ENCODE peak calls at places on chromosome X, in four cellular contexts. X, Q, L and Z are unnamed samples.

GRCh38 chrX:64229145-64229544 is 1.3 kb downstream of the ASB12 start:
- DNase-seq in Q (no peak), L (no peak), X (no peak), Z (no peak)

GRCh38 chrX:3576886-3577516 is 136.4 kb downstream of the PRKX start:
- DNase-seq in X (no peak), L (no peak), Q (no peak), Z (no peak)

GRCh38 chrX:48824066-48824465 is 2.2 kb upstream of the ERAS start:
- DNase-seq in Q (no peak), X (no peak), L (no peak), Z (no peak)

GRCh38 chrX:152276277-152276676 is 137.9 kb upstream of the MAGEA10 start:
- DNase-seq in X (no peak), L (no peak), Q (no peak), Z (no peak)

GRCh38 chrX:68556036-68556435 is 57.2 kb downstream of the YIPF6 start:
- DNase-seq in X (no peak), Q (no peak), L (no peak), Z (no peak)

GRCh38 chrX:55839480-55839879 is 121.9 kb downstream of the RRAGB start:
- DNase-seq in Q (no peak), L (no peak), X (peak), Z (no peak)

GRCh38 chrX:48468247-48468671 is 1.8 kb downstream of the SLC38A5 start:
- DNase-seq in L (no peak), X (peak), Q (peak), Z (no peak)

GRCh38 chrX:134670241-134670811 is 12.1 kb upstream of the PLAC1 start:
- DNase-seq in L (no peak), X (no peak), Q (no peak), Z (no peak)

GRCh38 chrX:71492086-71493065 is 40.5 kb upstream of the OGT start:
- DNase-seq in X (no peak), Q (peak), L (peak), Z (no peak)

GRCh38 chrX:124518888-124519287 is 172.5 kb downstream of the SH2D1A start:
- DNase-seq in Q (no peak), L (no peak), X (no peak), Z (no peak)

GRCh38 chrX:93580634-93581033 is 92.7 kb downstream of the NAP1L3 start:
- DNase-seq in L (no peak), X (no peak), Q (no peak), Z (no peak)

GRCh38 chrX:93649381-93649780 is 24.0 kb downstream of the NAP1L3 start:
- DNase-seq in X (no peak), Q (no peak), L (no peak), Z (no peak)

GRCh38 chrX:46263494-46263893 is 281.7 kb downstream of the ZNF674 start:
- DNase-seq in X (no peak), L (no peak), Q (no peak), Z (no peak)

GRCh38 chrX:1592863-1593201 is 1.4 kb downstream of the AKAP17A start:
- DNase-seq in L (no peak), X (no peak), Q (no peak), Z (no peak)

GRCh38 chrX:2500091-2500680 is 590 bp downstream of the DHRSX start:
- DNase-seq in X (peak), L (peak), Q (peak), Z (no peak)

GRCh38 chrX:70479197-70479969 is 34.7 kb downstream of the DLG3 start:
- DNase-seq in X (no peak), L (no peak), Q (no peak), Z (no peak)

GRCh38 chrX:38347136-38347535 is 5.3 kb upstream of the OTC start:
- DNase-seq in Q (no peak), X (no peak), L (no peak), Z (no peak)

GRCh38 chrX:17527135-17527701 is 152.2 kb downstream of the NHS start:
- DNase-seq in X (no peak), L (no peak), Q (no peak), Z (no peak)

GRCh38 chrX:31323658-31324057 is 251.8 kb upstream of the FTHL17 start:
- DNase-seq in X (no peak), Q (no peak), L (no peak), Z (no peak)

GRCh38 chrX:107429090-107429489 is 20.4 kb upstream of the FRMPD3 start:
- DNase-seq in X (peak), L (no peak), Q (no peak), Z (no peak)
- TF ChIP-seq CTCF in X (peak), L (peak), Q (peak), Z (peak)

DNA sequence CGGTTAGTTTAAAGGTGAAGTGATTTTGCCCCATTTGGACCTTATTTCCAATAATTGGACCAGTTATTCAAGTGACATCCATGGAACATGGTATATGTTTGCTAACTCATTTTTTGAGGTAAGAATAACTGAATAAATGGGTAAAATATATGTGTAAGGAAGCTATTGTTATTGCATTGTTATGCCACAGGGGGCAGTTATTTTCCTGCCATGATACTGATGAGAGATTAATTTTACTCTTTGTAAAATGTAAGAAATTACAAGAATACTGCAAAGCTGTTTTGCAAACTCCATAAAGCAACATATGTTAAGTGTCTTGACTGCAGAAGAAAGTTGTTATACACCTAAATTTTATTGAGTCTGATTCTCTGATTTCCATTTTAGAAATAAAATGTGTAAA is 114.0 kb downstream of the IL1RAPL1 start:
- DNase-seq in Q (no peak), X (no peak), L (no peak), Z (no peak)
- TF ChIP-seq CTCF in Q (no peak), X (no peak), L (no peak), Z (no peak)

GRCh38 chrX:52585892-52586291 is 68.8 kb downstream of the SSX7 start:
- DNase-seq in L (no peak), Q (no peak), X (no peak), Z (no peak)
- TF ChIP-seq CTCF in L (no peak), Q (no peak), X (no peak), Z (no peak)

GRCh38 chrX:78595901-78596502 is 63.1 kb downstream of the RTL3 start:
- DNase-seq in X (peak), L (no peak), Q (no peak), Z (no peak)
- TF ChIP-seq CTCF in X (peak), L (no peak), Q (no peak), Z (no peak)